ENCODE peak calls at places on chromosomes 13 and 19, in five cellular contexts. M is esophagus squamous epithelium, X is Panc1, O is body of pancreas, Z is cardiac muscle cell. D is an unnamed sample. For H3K4me1, the result is how much of the 10 kb centered on the place peaks cover.

GRCh38 chr19:57245066-57245465 is 4.6 kb downstream of the ZNF805 start:
- DNase-seq in Z (no peak), X (no peak), M (no peak), O (no peak), D (no peak)

GRCh38 chr19:46515879-46516350 is 20.2 kb upstream of the PNMA8B start:
- DNase-seq in M (no peak), X (no peak), O (no peak), Z (peak), D (peak)

GRCh38 chr13:61170791-61171330 is 244.8 kb downstream of the PCDH20 start:
- DNase-seq in Z (no peak), M (no peak), X (no peak), O (no peak), D (no peak)

GRCh38 chr19:40144151-40144550 is 47.1 kb upstream of the MAP3K10 start:
- DNase-seq in X (no peak), O (no peak), Z (no peak), M (no peak), D (no peak)

GRCh38 chr13:37453246-37453645 is 145.3 kb downstream of the POSTN start:
- DNase-seq in M (no peak), X (no peak), O (no peak), Z (peak), D (no peak)

GRCh38 chr13:111483621-111483987 is 163.2 kb downstream of the TEX29 start:
- DNase-seq in Z (no peak), X (no peak), O (no peak), M (no peak), D (no peak)

GRCh38 chr13:40932252-40932651 is 86.9 kb downstream of the ELF1 start:
- DNase-seq in O (no peak), X (no peak), Z (no peak), M (no peak), D (no peak)

GRCh38 chr19:49223472-49223871 is 65.9 kb downstream of the TRPM4 start:
- DNase-seq in Z (no peak), X (no peak), O (no peak), M (no peak), D (no peak)

GRCh38 chr19:4409123-4409933 is 6.9 kb downstream of the CHAF1A start:
- DNase-seq in Z (no peak), M (no peak), X (no peak), O (no peak), D (no peak)

DNA sequence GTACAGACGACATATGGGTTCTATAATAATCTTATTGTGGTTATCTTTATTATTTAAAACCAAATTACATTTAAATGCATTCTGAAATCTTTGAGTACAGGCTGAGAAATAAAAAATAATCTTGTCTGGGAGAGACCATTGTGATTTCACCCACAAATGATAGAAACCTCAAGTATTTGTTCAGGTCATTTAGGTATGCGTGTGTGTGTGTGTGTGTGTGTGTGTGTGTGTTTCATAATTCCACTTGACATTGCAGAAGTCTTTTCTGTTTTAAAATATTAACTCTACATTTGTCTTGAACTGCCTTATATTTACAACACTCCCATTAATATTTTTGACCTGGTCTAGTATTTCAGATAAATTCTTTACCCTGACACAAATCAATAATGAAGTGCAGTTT is 126.9 kb downstream of the SPRY2 start:
- DNase-seq in M (no peak), Z (no peak), X (no peak), O (no peak), D (no peak)
- TF ChIP-seq CTCF in M (no peak), Z (no peak), X (no peak), O (no peak), D (no peak)

GRCh38 chr19:43782689-43783231 is 2.0 kb upstream of the KCNN4 start:
- DNase-seq in M (no peak), Z (no peak), X (no peak), O (no peak), D (no peak)

GRCh38 chr19:43781630-43782310 is 997 bp upstream of the KCNN4 start:
- DNase-seq in Z (no peak), O (no peak), M (no peak), X (no peak), D (no peak)

GRCh38 chr19:43783636-43784035 is 2.9 kb upstream of the KCNN4 start:
- DNase-seq in X (no peak), O (no peak), Z (no peak), M (no peak), D (no peak)

GRCh38 chr19:43780706-43781525 is at the start of gene KCNN4:
- DNase-seq in X (no peak), O (no peak), M (peak), Z (no peak), D (no peak)

DNA sequence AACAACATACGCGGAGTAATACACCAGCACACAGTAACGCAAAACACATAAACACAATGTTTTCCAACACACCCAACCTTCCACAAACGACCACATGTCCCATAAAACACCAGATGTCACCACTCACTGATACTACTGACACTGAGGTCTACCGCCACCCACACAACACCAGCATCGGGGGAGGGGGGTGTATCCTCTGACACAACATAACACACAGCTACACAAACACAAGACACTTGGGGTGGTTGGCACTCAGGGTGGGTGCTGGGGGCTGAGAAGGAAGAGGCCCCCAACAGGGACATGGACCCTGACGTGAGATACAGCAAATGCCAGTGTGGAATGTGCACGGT is 1.5 kb upstream of the KCNN4 start:
- DNase-seq in Z (no peak), M (no peak), O (no peak), X (no peak), D (no peak)
- H3K4me1 ChIP-seq in Z (under half), M (half or more), O (under half), X (half or more), D (under half)

GRCh38 chr13:53201454-53202225 is 173.0 kb downstream of the OLFM4 start:
- DNase-seq in M (no peak), O (peak), Z (peak), X (no peak), D (no peak)
- TF ChIP-seq CTCF in M (no peak), O (peak), Z (peak), X (no peak), D (no peak)

GRCh38 chr19:37998801-37999308 is 91.8 kb downstream of the SIPA1L3 start:
- DNase-seq in Z (no peak), X (no peak), M (no peak), O (no peak), D (no peak)
- H3K4me1 ChIP-seq in Z (under half), X (under half), M (under half), O (under half), D (under half)

GRCh38 chr13:20118268-20119140 is 42.3 kb downstream of the GJA3 start:
- DNase-seq in M (no peak), Z (peak), O (peak), X (no peak), D (peak)
- TF ChIP-seq CTCF in M (no peak), Z (no peak), O (no peak), X (no peak), D (no peak)

GRCh38 chr19:18840288-18841260 is 8.8 kb downstream of the UPF1 start:
- DNase-seq in X (no peak), M (no peak), Z (no peak), O (no peak), D (no peak)

GRCh38 chr19:18843960-18844359 is 12.2 kb downstream of the UPF1 start:
- DNase-seq in O (no peak), X (no peak), M (no peak), Z (no peak), D (no peak)

GRCh38 chr19:18839465-18840287 is 7.9 kb downstream of the UPF1 start:
- DNase-seq in M (no peak), O (peak), Z (no peak), X (no peak), D (no peak)

GRCh38 chr19:18841400-18841799 is 9.6 kb downstream of the UPF1 start:
- DNase-seq in M (no peak), O (no peak), Z (no peak), X (no peak), D (no peak)

DNA sequence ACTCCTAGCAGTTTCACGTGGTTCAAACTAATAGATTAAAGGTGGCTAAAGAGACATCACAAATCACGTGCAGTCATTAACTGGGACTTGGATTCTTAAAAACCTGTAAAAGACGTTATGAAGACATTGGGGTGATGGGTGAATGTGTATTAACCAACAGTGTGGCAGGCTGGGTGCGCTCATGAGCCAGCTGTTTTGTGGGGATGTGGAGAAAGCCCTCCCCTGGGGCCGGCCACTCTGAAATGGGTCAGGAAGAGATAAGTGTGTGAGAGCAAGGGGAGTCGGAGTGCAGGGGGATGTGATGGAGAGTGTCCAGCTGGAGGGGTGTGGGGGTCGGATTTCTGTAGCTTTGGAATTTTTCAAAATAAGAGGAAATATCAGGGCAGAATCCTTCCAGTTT is 10.4 kb downstream of the UPF1 start:
- DNase-seq in O (no peak), Z (peak), X (no peak), M (no peak), D (no peak)
- H3K4me1 ChIP-seq in O (half or more), Z (under half), X (under half), M (half or more), D (under half)

D was measured in DND-41.